ENCODE peak calls at places on chromosomes 7 and 10, in five cellular contexts. M is HepG2, P is K562, S is GM12878, J is H1. Q is an unnamed sample.

GRCh38 chr7:38731195-38731594 is 100.0 kb upstream of the AMPH start:
- DNase-seq in M (no peak), P (no peak), S (no peak), J (no peak), Q (no peak)

GRCh38 chr10:29698766-29699490 is 64.2 kb upstream of the SVIL start:
- DNase-seq in M (no peak), P (no peak), S (no peak), J (no peak), Q (no peak)

GRCh38 chr7:139452948-139453672 is 30.4 kb downstream of the KLRG2 start:
- DNase-seq in M (no peak), P (no peak), S (no peak), J (no peak), Q (no peak)

GRCh38 chr10:127798116-127798515 is 61.1 kb downstream of the FOXI2 start:
- DNase-seq in M (no peak), P (no peak), S (no peak), J (no peak), Q (no peak)

GRCh38 chr10:104664205-104664604 is 23.1 kb downstream of the SORCS3 start:
- DNase-seq in M (peak; percentile 4), P (no peak), S (no peak), J (no peak), Q (no peak)

GRCh38 chr7:52500796-52501195 is 534.6 kb upstream of the POM121L12 start:
- DNase-seq in M (no peak), P (no peak), S (no peak), J (no peak), Q (no peak)

GRCh38 chr7:4136501-4137110 is 545.5 kb upstream of the FOXK1 start:
- DNase-seq in M (peak; percentile 19), P (no peak), S (no peak), J (no peak), Q (peak; percentile 59)

GRCh38 chr10:2951235-2951835 is 116.0 kb upstream of the PFKP start:
- DNase-seq in M (no peak), P (no peak), S (no peak), J (no peak), Q (no peak)

GRCh38 chr10:91298224-91298862 is 77.9 kb downstream of the PCGF5 start:
- DNase-seq in M (peak; percentile 51), P (peak; percentile 73), S (no peak), J (peak; percentile 78), Q (peak; percentile 82)

GRCh38 chr10:69629897-69630650 is at the start of gene FAM241B:
- DNase-seq in M (no peak), P (peak; percentile 96), S (no peak), J (no peak), Q (peak; percentile 97)

GRCh38 chr10:71067098-71067760 is 145.1 kb upstream of the UNC5B start:
- DNase-seq in M (no peak), P (no peak), S (no peak), J (no peak), Q (peak; percentile 79)
- TF ChIP-seq RFX5 in M (no peak), P (no peak), S (no peak), J (no peak), Q (no peak)

GRCh38 chr7:6148724-6149360 is 117.7 kb downstream of the ANKRD61 start:
- DNase-seq in M (no peak), P (no peak), S (no peak), J (no peak), Q (no peak)
- TF ChIP-seq YY1 in M (no peak), P (no peak), S (no peak), J (no peak), Q (no peak)

GRCh38 chr10:13704969-13705368 is 118.2 kb downstream of the PRPF18 start:
- DNase-seq in M (no peak), P (no peak), S (no peak), J (no peak), Q (no peak)
- H3K4me1 ChIP-seq in M (peaks cover 30% of the 10 kb centered on the region), P (peaks cover 31% of the 10 kb centered on the region), S (peaks cover 18% of the 10 kb centered on the region), J (peaks cover 27% of the 10 kb centered on the region), Q (peaks cover 5% of the 10 kb centered on the region)

GRCh38 chr7:45882465-45882810 is 5.8 kb upstream of the IGFBP1 start:
- DNase-seq in M (peak; percentile 74), P (no peak), S (no peak), J (no peak), Q (no peak)

GRCh38 chr7:45881280-45881758 is 7.0 kb upstream of the IGFBP1 start:
- DNase-seq in M (no peak), P (no peak), S (no peak), J (no peak), Q (no peak)

GRCh38 chr7:45880433-45880860 is 7.6 kb upstream of the CCDC201 start:
- DNase-seq in M (no peak), P (no peak), S (no peak), J (no peak), Q (no peak)

GRCh38 chr7:45884136-45884535 is 4.2 kb upstream of the IGFBP1 start:
- DNase-seq in M (no peak), P (no peak), S (no peak), J (no peak), Q (no peak)

GRCh38 chr7:45881759-45882464 is 6.4 kb upstream of the IGFBP1 start:
- DNase-seq in M (peak; percentile 98), P (no peak), S (no peak), J (no peak), Q (no peak)
- TF ChIP-seq RFX5 in M (peak; percentile 35), P (no peak), S (no peak), J (no peak), Q (no peak)

GRCh38 chr7:27704407-27705199 is 35.4 kb upstream of the TAX1BP1 start:
- DNase-seq in M (no peak), P (no peak), S (no peak), J (no peak), Q (no peak)
- TF ChIP-seq YY1 in M (no peak), P (no peak), S (no peak), J (no peak), Q (no peak)

GRCh38 chr7:115728518-115728917 is 302.0 kb downstream of the TFEC start:
- DNase-seq in M (no peak), P (no peak), S (no peak), J (no peak), Q (no peak)
- H3K4me1 ChIP-seq in M (no peaks in the 10 kb centered on the region), P (no peaks in the 10 kb centered on the region), S (no peaks in the 10 kb centered on the region), J (no peaks in the 10 kb centered on the region), Q (no peaks in the 10 kb centered on the region)

DNA sequence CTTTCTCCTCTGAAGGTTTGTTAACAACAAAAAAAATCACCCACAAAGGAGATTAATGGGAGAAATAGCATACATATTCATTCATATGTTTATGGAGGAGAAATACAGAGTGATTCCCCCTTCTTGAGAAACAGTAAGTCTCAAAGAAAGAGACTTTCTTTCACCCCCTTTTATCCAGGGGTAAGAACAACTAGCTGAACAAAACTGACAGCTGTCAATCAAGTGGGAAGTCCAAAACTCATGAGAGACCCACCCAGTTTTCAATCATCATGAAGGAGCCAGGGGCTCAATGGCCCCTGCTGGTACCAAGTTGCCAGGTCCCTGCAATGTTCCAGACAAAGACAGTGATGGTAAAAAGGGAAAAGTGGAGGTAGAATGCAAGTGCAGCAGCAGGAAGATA is 1.9 kb upstream of the CYP3A43 start:
- DNase-seq in M (no peak), P (no peak), S (no peak), J (no peak), Q (no peak)
- TF ChIP-seq RFX5 in M (no peak), P (no peak), S (no peak), J (no peak), Q (no peak)

Q was measured in SK-N-SH.